ENCODE peak calls at places on chromosome 11, in ten cellular contexts. One of them, this sample, is unnamed.
A peak's percentile ranks its signal among the peaks of the same experiment; 100 is the strongest.

GRCh38 chr11:75326439-75326810 is 25.0 kb downstream of the ARRB1 start:
- DNase-seq in OCI-LY7: no peak
- DNase-seq in cardiac muscle cell: no peak
- DNase-seq in lower lobe of right lung: no peak
- DNase-seq in Panc1: no peak
- DNase-seq in BE2C: no peak
- DNase-seq in colonic mucosa: no peak
- DNase-seq in Caco-2: no peak
- DNase-seq in mucosa of descending colon: no peak
- DNase-seq in IMR-90: no peak
- DNase-seq in this sample: no peak

GRCh38 chr11:125303186-125303585 is 138.6 kb downstream of the PKNOX2 start:
- DNase-seq in Panc1: no peak
- DNase-seq in BE2C: no peak
- DNase-seq in mucosa of descending colon: no peak
- DNase-seq in lower lobe of right lung: no peak
- DNase-seq in OCI-LY7: no peak
- DNase-seq in cardiac muscle cell: no peak
- DNase-seq in IMR-90: no peak
- DNase-seq in Caco-2: no peak
- DNase-seq in colonic mucosa: no peak
- DNase-seq in this sample: no peak

GRCh38 chr11:128903248-128904041 is 12.3 kb downstream of the KCNJ5 start:
- DNase-seq in Caco-2: no peak
- DNase-seq in BE2C: no peak
- DNase-seq in lower lobe of right lung: peak; percentile 66
- DNase-seq in IMR-90: peak; percentile 59
- DNase-seq in mucosa of descending colon: peak; percentile 58
- DNase-seq in cardiac muscle cell: no peak
- DNase-seq in OCI-LY7: no peak
- DNase-seq in colonic mucosa: no peak
- DNase-seq in Panc1: no peak
- DNase-seq in this sample: no peak

GRCh38 chr11:43870981-43871550 is 9.6 kb upstream of the ALKBH3 start:
- DNase-seq in Caco-2: no peak
- DNase-seq in BE2C: no peak
- DNase-seq in Panc1: no peak
- DNase-seq in IMR-90: no peak
- DNase-seq in mucosa of descending colon: no peak
- DNase-seq in lower lobe of right lung: no peak
- DNase-seq in OCI-LY7: no peak
- DNase-seq in cardiac muscle cell: no peak
- DNase-seq in colonic mucosa: no peak
- DNase-seq in this sample: no peak

GRCh38 chr11:18091731-18092130 is 14.2 kb downstream of the SAAL1 start:
- DNase-seq in Caco-2: no peak
- DNase-seq in Panc1: no peak
- DNase-seq in mucosa of descending colon: no peak
- DNase-seq in BE2C: no peak
- DNase-seq in IMR-90: peak; percentile 51
- DNase-seq in colonic mucosa: no peak
- DNase-seq in cardiac muscle cell: no peak
- DNase-seq in lower lobe of right lung: no peak
- DNase-seq in OCI-LY7: no peak
- DNase-seq in this sample: no peak

GRCh38 chr11:371051-371450 is 1.8 kb downstream of the B4GALNT4 start:
- DNase-seq in lower lobe of right lung: peak; percentile 35
- DNase-seq in BE2C: no peak
- DNase-seq in Caco-2: no peak
- DNase-seq in cardiac muscle cell: no peak
- DNase-seq in Panc1: no peak
- DNase-seq in IMR-90: no peak
- DNase-seq in OCI-LY7: no peak
- DNase-seq in colonic mucosa: no peak
- DNase-seq in mucosa of descending colon: peak; percentile 38
- DNase-seq in this sample: no peak

GRCh38 chr11:121082670-121083069 is 18.4 kb upstream of the TECTA start:
- DNase-seq in cardiac muscle cell: peak; percentile 77
- DNase-seq in BE2C: no peak
- DNase-seq in Caco-2: peak; percentile 49
- DNase-seq in colonic mucosa: no peak
- DNase-seq in Panc1: no peak
- DNase-seq in lower lobe of right lung: no peak
- DNase-seq in OCI-LY7: no peak
- DNase-seq in IMR-90: peak; percentile 16
- DNase-seq in mucosa of descending colon: no peak
- DNase-seq in this sample: no peak

GRCh38 chr11:127376316-127376715 is 375.7 kb upstream of the KIRREL3 start:
- DNase-seq in lower lobe of right lung: no peak
- DNase-seq in BE2C: no peak
- DNase-seq in OCI-LY7: no peak
- DNase-seq in mucosa of descending colon: no peak
- DNase-seq in Caco-2: no peak
- DNase-seq in colonic mucosa: no peak
- DNase-seq in Panc1: no peak
- DNase-seq in cardiac muscle cell: no peak
- DNase-seq in IMR-90: no peak
- DNase-seq in this sample: no peak

GRCh38 chr11:121206810-121207209 is 85.8 kb upstream of the SC5D start:
- DNase-seq in OCI-LY7: no peak
- DNase-seq in BE2C: no peak
- DNase-seq in cardiac muscle cell: no peak
- DNase-seq in Panc1: no peak
- DNase-seq in colonic mucosa: no peak
- DNase-seq in Caco-2: no peak
- DNase-seq in IMR-90: no peak
- DNase-seq in lower lobe of right lung: no peak
- DNase-seq in mucosa of descending colon: no peak
- DNase-seq in this sample: no peak

GRCh38 chr11:32935462-32936029 is 42.9 kb downstream of the QSER1 start:
- DNase-seq in colonic mucosa: no peak
- DNase-seq in IMR-90: no peak
- DNase-seq in mucosa of descending colon: no peak
- DNase-seq in lower lobe of right lung: no peak
- DNase-seq in Panc1: no peak
- DNase-seq in OCI-LY7: peak; percentile 24
- DNase-seq in BE2C: no peak
- DNase-seq in Caco-2: no peak
- DNase-seq in cardiac muscle cell: no peak
- DNase-seq in this sample: no peak

DNA sequence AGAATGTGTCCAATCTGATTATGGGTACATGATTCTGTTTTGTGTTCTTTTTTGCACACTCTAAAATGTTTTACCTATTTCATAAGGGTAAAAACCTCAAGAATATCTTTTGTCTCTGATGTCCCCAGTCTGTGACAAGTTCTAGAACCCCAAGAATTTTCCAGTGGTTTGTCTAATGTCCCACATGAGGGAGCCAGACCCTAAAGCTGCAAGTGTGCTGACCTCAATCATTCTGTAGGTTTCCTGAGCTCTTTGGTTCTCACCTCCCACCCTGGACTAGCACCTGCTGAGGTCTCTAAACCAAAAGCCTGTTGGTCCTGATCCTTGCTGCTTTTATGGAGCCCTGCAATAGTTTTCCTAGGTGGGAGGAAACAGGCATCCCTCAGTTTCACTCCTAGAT is 149.8 kb upstream of the MPPED2 start:
- DNase-seq in IMR-90: no peak
- DNase-seq in mucosa of descending colon: no peak
- DNase-seq in colonic mucosa: no peak
- DNase-seq in cardiac muscle cell: no peak
- DNase-seq in Panc1: no peak
- DNase-seq in OCI-LY7: no peak
- DNase-seq in Caco-2: no peak
- DNase-seq in BE2C: no peak
- DNase-seq in lower lobe of right lung: no peak
- DNase-seq in this sample: no peak
- TF ChIP-seq CTCF in IMR-90: no peak
- TF ChIP-seq CTCF in mucosa of descending colon: no peak
- TF ChIP-seq CTCF in colonic mucosa: no peak
- TF ChIP-seq CTCF in cardiac muscle cell: no peak
- TF ChIP-seq CTCF in Panc1: no peak
- TF ChIP-seq CTCF in OCI-LY7: no peak
- TF ChIP-seq CTCF in Caco-2: no peak
- TF ChIP-seq CTCF in BE2C: no peak
- TF ChIP-seq CTCF in lower lobe of right lung: no peak
- TF ChIP-seq CTCF in this sample: no peak

GRCh38 chr11:77189588-77190210 is 61.7 kb downstream of the MYO7A start:
- DNase-seq in BE2C: no peak
- DNase-seq in mucosa of descending colon: peak; percentile 41
- DNase-seq in colonic mucosa: no peak
- DNase-seq in lower lobe of right lung: peak; percentile 39
- DNase-seq in IMR-90: no peak
- DNase-seq in Panc1: no peak
- DNase-seq in cardiac muscle cell: no peak
- DNase-seq in OCI-LY7: no peak
- DNase-seq in Caco-2: no peak
- DNase-seq in this sample: no peak

GRCh38 chr11:77188912-77189491 is 61.0 kb downstream of the MYO7A start:
- DNase-seq in IMR-90: no peak
- DNase-seq in colonic mucosa: peak; percentile 68
- DNase-seq in Panc1: no peak
- DNase-seq in Caco-2: no peak
- DNase-seq in OCI-LY7: no peak
- DNase-seq in cardiac muscle cell: no peak
- DNase-seq in lower lobe of right lung: peak; percentile 39
- DNase-seq in mucosa of descending colon: peak; percentile 77
- DNase-seq in BE2C: no peak
- DNase-seq in this sample: no peak

GRCh38 chr11:77191429-77191822 is 63.4 kb downstream of the MYO7A start:
- DNase-seq in IMR-90: peak; percentile 2
- DNase-seq in lower lobe of right lung: no peak
- DNase-seq in colonic mucosa: no peak
- DNase-seq in mucosa of descending colon: peak; percentile 43
- DNase-seq in cardiac muscle cell: no peak
- DNase-seq in BE2C: no peak
- DNase-seq in Caco-2: no peak
- DNase-seq in OCI-LY7: no peak
- DNase-seq in Panc1: no peak
- DNase-seq in this sample: no peak

GRCh38 chr11:77191823-77192495 is 63.9 kb downstream of the MYO7A start:
- DNase-seq in Panc1: peak; percentile 46
- DNase-seq in BE2C: peak; percentile 45
- DNase-seq in IMR-90: peak; percentile 20
- DNase-seq in lower lobe of right lung: peak; percentile 76
- DNase-seq in OCI-LY7: peak; percentile 23
- DNase-seq in colonic mucosa: peak; percentile 91
- DNase-seq in Caco-2: peak; percentile 90
- DNase-seq in mucosa of descending colon: peak; percentile 83
- DNase-seq in cardiac muscle cell: peak; percentile 88
- DNase-seq in this sample: peak; percentile 72

DNA sequence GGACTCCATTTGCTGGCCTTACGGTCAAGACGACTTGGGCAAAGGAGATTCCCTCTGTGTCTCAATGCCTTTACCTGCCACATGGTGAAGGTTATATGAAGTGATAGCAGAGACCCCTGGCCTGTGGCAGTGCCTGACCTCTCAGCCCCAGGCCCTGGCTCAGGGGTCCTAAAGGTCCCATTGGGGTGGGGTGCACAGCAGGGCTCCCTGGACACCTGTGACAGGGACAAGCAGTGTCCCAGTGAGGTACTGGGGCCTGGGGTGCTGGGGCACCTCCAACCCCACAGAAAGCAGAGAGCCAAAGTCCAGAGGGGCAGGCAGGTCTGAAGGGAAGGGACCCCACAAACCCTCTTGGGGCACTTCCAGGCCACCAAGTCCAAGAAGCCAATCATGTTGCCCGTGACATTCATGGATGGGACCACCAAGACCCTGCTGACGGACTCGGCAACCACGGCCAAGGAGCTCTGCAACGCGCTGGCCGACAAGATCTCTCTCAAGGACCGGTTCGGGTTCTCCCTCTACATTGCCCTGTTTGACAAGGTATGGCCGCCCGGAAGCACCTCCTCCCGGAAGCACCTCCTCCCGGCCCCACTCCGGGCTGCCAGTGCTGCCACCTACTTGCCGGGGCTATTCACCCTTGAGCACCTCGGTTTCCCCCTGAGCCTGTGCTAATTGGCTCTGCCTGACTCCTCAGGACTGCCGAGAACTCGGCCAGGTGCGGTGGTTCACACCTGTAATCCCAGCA is 62.5 kb downstream of the MYO7A start:
- DNase-seq in BE2C: no peak
- DNase-seq in mucosa of descending colon: peak; percentile 41
- DNase-seq in IMR-90: no peak
- DNase-seq in OCI-LY7: no peak
- DNase-seq in lower lobe of right lung: no peak
- DNase-seq in Caco-2: no peak
- DNase-seq in cardiac muscle cell: no peak
- DNase-seq in colonic mucosa: no peak
- DNase-seq in Panc1: no peak
- DNase-seq in this sample: no peak
- H3K36me3 ChIP-seq in BE2C: no peaks in the 10 kb centered on the region
- H3K36me3 ChIP-seq in mucosa of descending colon: no peaks in the 10 kb centered on the region
- H3K36me3 ChIP-seq in IMR-90: no peaks in the 10 kb centered on the region
- H3K36me3 ChIP-seq in OCI-LY7: no peaks in the 10 kb centered on the region
- H3K36me3 ChIP-seq in lower lobe of right lung: no peaks in the 10 kb centered on the region
- H3K36me3 ChIP-seq in Caco-2: no peaks in the 10 kb centered on the region
- H3K36me3 ChIP-seq in cardiac muscle cell: no peaks in the 10 kb centered on the region
- H3K36me3 ChIP-seq in colonic mucosa: no peaks in the 10 kb centered on the region
- H3K36me3 ChIP-seq in Panc1: no peaks in the 10 kb centered on the region
- H3K36me3 ChIP-seq in this sample: peaks cover 81% of the 10 kb centered on the region

DNA sequence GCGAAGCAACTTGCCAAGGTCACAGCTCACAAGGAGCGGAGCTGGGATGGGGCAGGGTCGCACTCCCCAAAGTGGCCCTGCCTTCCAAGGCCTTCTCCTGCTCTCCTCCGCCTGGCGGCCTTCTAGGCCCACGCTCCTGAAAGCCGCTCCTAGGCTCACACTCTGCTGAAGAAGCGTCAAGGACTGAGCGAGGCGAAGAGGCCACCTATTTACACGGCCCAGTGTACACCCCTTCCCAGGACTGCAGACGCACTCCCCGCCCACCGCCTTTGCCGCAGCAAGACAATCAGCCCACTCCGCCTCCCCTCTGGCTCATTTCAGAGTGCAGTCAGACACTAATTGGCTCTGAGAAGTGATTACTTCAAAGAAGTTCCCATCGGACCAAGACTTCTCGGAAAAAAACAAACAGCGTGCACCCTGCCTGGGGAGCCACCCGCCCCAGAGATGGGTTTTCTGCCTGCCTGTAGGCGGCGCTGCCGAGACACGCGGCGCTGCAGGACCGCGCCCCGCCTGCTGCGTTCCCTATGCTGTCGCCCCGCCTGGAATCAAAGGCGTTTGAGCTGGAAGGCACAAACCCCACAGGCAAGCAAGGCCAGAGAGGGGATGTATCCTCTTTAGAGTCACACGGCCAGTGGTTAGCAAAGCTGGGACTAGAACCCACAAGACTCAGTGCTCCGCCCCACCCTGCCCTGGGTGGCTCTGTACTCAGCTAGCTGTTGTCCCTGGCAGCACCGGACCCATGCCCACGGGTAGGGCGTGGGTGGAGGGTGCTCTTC is 414.8 kb downstream of the BUD13 start:
- DNase-seq in BE2C: no peak
- DNase-seq in Panc1: no peak
- DNase-seq in Caco-2: no peak
- DNase-seq in OCI-LY7: no peak
- DNase-seq in mucosa of descending colon: no peak
- DNase-seq in lower lobe of right lung: peak; percentile 68
- DNase-seq in IMR-90: no peak
- DNase-seq in colonic mucosa: peak; percentile 35
- DNase-seq in cardiac muscle cell: peak; percentile 80
- DNase-seq in this sample: no peak
- TF ChIP-seq CTCF in BE2C: peak; percentile 17
- TF ChIP-seq CTCF in Panc1: peak; percentile 60
- TF ChIP-seq CTCF in Caco-2: no peak
- TF ChIP-seq CTCF in OCI-LY7: peak; percentile 57
- TF ChIP-seq CTCF in mucosa of descending colon: peak; percentile 45
- TF ChIP-seq CTCF in lower lobe of right lung: peak; percentile 57
- TF ChIP-seq CTCF in IMR-90: peak; percentile 21
- TF ChIP-seq CTCF in colonic mucosa: peak; percentile 61
- TF ChIP-seq CTCF in cardiac muscle cell: peak; percentile 49
- TF ChIP-seq CTCF in this sample: peak; percentile 45

GRCh38 chr11:10484461-10485180 is 29.6 kb downstream of the AMPD3 start:
- DNase-seq in Panc1: no peak
- DNase-seq in Caco-2: no peak
- DNase-seq in cardiac muscle cell: no peak
- DNase-seq in lower lobe of right lung: no peak
- DNase-seq in colonic mucosa: no peak
- DNase-seq in BE2C: no peak
- DNase-seq in OCI-LY7: no peak
- DNase-seq in IMR-90: no peak
- DNase-seq in mucosa of descending colon: no peak
- DNase-seq in this sample: no peak
- H3K36me3 ChIP-seq in Panc1: no peaks in the 10 kb centered on the region
- H3K36me3 ChIP-seq in Caco-2: no peaks in the 10 kb centered on the region
- H3K36me3 ChIP-seq in cardiac muscle cell: no peaks in the 10 kb centered on the region
- H3K36me3 ChIP-seq in lower lobe of right lung: peaks cover 49% of the 10 kb centered on the region
- H3K36me3 ChIP-seq in colonic mucosa: no peaks in the 10 kb centered on the region
- H3K36me3 ChIP-seq in BE2C: no peaks in the 10 kb centered on the region
- H3K36me3 ChIP-seq in OCI-LY7: peaks cover 84% of the 10 kb centered on the region
- H3K36me3 ChIP-seq in IMR-90: peaks cover 43% of the 10 kb centered on the region
- H3K36me3 ChIP-seq in mucosa of descending colon: no peaks in the 10 kb centered on the region
- H3K36me3 ChIP-seq in this sample: peaks cover 89% of the 10 kb centered on the region